ENCODE peak calls at places on chromosomes 12 and 14, in five cellular contexts. P is psoas muscle, E is GM23248, F is ascending aorta, D is transverse colon. A is an unnamed sample.

GRCh38 chr14:76717508-76717907 is 43.8 kb upstream of the VASH1 start:
- DNase-seq in P (no peak), E (no peak), F (no peak), D (no peak), A (no peak)

GRCh38 chr12:113062502-113063395 is 6.2 kb downstream of the DTX1 start:
- DNase-seq in P (no peak), E (no peak), F (no peak), D (no peak), A (no peak)

GRCh38 chr14:38065101-38065762 is 142.5 kb upstream of the SSTR1 start:
- DNase-seq in P (no peak), E (no peak), F (no peak), D (no peak), A (no peak)

GRCh38 chr14:92481386-92481785 is 32.2 kb upstream of the RIN3 start:
- DNase-seq in P (no peak), E (peak), F (peak), D (peak), A (no peak)

GRCh38 chr14:51780741-51781140 is 79.7 kb upstream of the GNG2 start:
- DNase-seq in P (no peak), E (peak), F (no peak), D (no peak), A (no peak)

GRCh38 chr14:58659846-58660245 is 22.1 kb downstream of the DACT1 start:
- DNase-seq in P (peak), E (no peak), F (no peak), D (no peak), A (no peak)

GRCh38 chr14:65290830-65291229 is 121.7 kb upstream of the FUT8 start:
- DNase-seq in P (no peak), E (peak), F (no peak), D (no peak), A (peak)

GRCh38 chr12:18470251-18470650 is 208.9 kb downstream of the PIK3C2G start:
- DNase-seq in P (no peak), E (no peak), F (no peak), D (no peak), A (no peak)

GRCh38 chr12:20463920-20464524 is 95.7 kb downstream of the PDE3A start:
- DNase-seq in P (no peak), E (peak), F (no peak), D (no peak), A (no peak)

GRCh38 chr12:12741705-12742104 is 24.5 kb downstream of the CDKN1B start:
- DNase-seq in P (no peak), E (no peak), F (no peak), D (no peak), A (no peak)

GRCh38 chr12:83224012-83224411 is 537.3 kb downstream of the TMTC2 start:
- DNase-seq in P (no peak), E (no peak), F (no peak), D (no peak), A (no peak)

GRCh38 chr12:22287776-22288621 is 46.5 kb downstream of the ST8SIA1 start:
- DNase-seq in P (no peak), E (peak), F (no peak), D (no peak), A (no peak)

GRCh38 chr12:6225630-6226001 is 25.4 kb downstream of the CD9 start:
- DNase-seq in P (no peak), E (peak), F (no peak), D (no peak), A (no peak)
- H3K4me3 ChIP-seq in P (peak), E (peak), F (peak), D (peak), A (no peak)

GRCh38 chr14:78403278-78403815 is 233.2 kb downstream of the NRXN3 start:
- DNase-seq in P (no peak), E (peak), F (no peak), D (no peak), A (peak)
- H3K4me3 ChIP-seq in P (no peak), E (no peak), F (no peak), D (no peak), A (peak)

DNA sequence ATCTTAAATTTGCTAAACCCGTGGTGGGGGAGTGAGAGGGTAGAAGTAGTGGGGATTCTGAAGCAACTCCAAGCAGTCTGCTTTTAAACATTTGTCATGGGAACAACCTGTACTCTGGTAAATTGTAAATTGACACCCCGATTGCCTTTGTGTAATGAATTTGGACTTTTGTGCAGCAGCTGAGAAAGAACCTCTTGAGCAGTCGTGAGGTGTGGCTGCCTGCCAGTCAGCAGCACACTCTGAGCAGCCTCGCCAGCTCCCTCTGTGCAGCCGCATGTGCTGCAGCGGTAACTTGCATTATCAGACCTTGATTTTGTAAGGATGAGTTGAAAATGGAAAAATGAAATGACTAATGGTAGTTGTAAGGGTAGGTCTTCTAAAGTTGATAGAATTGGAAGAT is 74.3 kb downstream of the SUSD6 start:
- DNase-seq in P (peak), E (peak), F (no peak), D (peak), A (peak)
- H3K4me3 ChIP-seq in P (no peak), E (no peak), F (no peak), D (no peak), A (no peak)

DNA sequence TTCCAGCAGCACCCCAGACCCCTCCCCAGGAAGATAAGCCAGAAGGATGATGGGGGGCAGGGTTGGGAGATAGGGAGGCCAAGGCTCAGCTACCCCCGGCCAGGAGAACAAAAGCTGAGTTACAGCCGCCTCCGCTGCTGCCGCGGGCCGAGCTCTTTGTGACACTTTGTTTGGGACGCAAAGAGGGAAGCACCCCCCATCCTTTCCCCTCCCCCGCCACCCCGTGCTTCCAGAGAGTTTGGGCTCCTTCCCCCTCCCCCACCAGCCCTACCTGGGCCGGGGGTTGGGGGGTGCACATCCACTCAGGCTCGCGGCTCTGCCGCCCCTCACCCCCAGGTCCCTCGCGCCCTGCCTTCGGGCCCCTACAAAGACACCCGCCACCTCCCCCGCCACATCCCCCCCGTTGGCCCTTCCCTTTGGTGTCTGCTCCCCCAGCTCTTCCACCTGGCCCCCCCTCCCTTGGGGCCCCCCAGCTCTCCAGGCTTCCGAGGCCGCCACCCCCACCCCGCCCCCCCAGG is 780 bp downstream of the ZNF219 start:
- DNase-seq in P (peak), E (no peak), F (peak), D (peak), A (no peak)
- H3K4me3 ChIP-seq in P (peak), E (no peak), F (peak), D (peak), A (peak)

GRCh38 chr12:106299193-106299794 is 3.2 kb upstream of the TCP11L2 start:
- DNase-seq in P (no peak), E (peak), F (no peak), D (no peak), A (no peak)

GRCh38 chr12:106302401-106303201 is at the start of gene TCP11L2:
- DNase-seq in P (peak), E (peak), F (peak), D (peak), A (no peak)

GRCh38 chr12:106300761-106301160 is 1.8 kb upstream of the TCP11L2 start:
- DNase-seq in P (no peak), E (peak), F (no peak), D (no peak), A (no peak)

GRCh38 chr12:106301611-106302321 is 767 bp upstream of the TCP11L2 start:
- DNase-seq in P (peak), E (peak), F (peak), D (peak), A (no peak)

DNA sequence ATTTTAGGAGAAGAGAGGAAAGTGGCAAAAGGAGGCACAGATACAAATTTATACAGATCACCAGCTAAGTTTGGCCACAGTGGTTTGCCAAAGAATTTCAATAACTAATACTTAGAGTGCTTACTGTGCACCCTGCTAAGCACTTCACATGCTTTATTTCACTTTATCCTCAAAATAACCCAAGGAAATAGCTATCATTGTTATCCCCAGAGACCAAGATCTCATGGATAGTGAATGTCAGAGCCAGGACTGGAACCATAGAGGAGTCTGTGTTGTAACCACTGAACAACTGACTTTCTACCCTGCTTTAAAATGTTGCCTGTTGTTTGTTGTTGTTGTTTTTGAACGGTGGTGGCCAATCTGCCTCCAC is 1.3 kb upstream of the TCP11L2 start:
- DNase-seq in P (no peak), E (peak), F (no peak), D (no peak), A (no peak)
- H3K4me3 ChIP-seq in P (peak), E (peak), F (peak), D (peak), A (no peak)